ENCODE peak calls at places on chromosomes 4 and X, in four cellular contexts. V is endodermal cell; U is cardiac fibroblast; F is CD4-positive, alpha-beta T cell. T is an unnamed sample.

GRCh38 chrX:9318761-9319160 is 146.1 kb upstream of the TBL1X start:
- DNase-seq in V (no peak), U (no peak), F (no peak), T (no peak)

GRCh38 chrX:48695524-48695875 is 1.0 kb upstream of the SUV39H1 start:
- DNase-seq in V (no peak), U (no peak), F (no peak), T (no peak)

GRCh38 chrX:64202808-64203320 is 2.6 kb downstream of the AMER1 start:
- DNase-seq in V (no peak), U (no peak), F (no peak), T (no peak)

GRCh38 chr4:155789391-155789790 is 30.6 kb downstream of the GUCY1B1 start:
- DNase-seq in V (no peak), U (no peak), F (no peak), T (no peak)

GRCh38 chr4:100075056-100075455 is 115.2 kb downstream of the DDIT4L start:
- DNase-seq in V (no peak), U (no peak), F (no peak), T (no peak)

GRCh38 chrX:2928583-2929434 is at the start of gene ARSD:
- DNase-seq in V (peak; percentile 98), U (peak; percentile 95), F (peak; percentile 34), T (peak; percentile 37)

GRCh38 chr4:161010227-161010626 is 1153.6 kb downstream of the FSTL5 start:
- DNase-seq in V (no peak), U (no peak), F (no peak), T (no peak)

GRCh38 chrX:103254171-103254824 is 657 bp downstream of the TCEAL8 start:
- DNase-seq in V (peak; percentile 98), U (peak; percentile 44), F (peak; percentile 37), T (no peak)

GRCh38 chr4:39548425-39549067 is 21.3 kb upstream of the UGDH start:
- DNase-seq in V (no peak), U (peak; percentile 60), F (no peak), T (no peak)

GRCh38 chr4:152652102-152652501 is 27.7 kb downstream of the TMEM154 start:
- DNase-seq in V (no peak), U (no peak), F (no peak), T (no peak)

GRCh38 chr4:168856312-168856711 is 153.7 kb downstream of the CBR4 start:
- DNase-seq in V (no peak), U (peak; percentile 79), F (no peak), T (no peak)

GRCh38 chrX:45557390-45557789 is 356.7 kb upstream of the DIPK2B start:
- DNase-seq in V (no peak), U (peak; percentile 17), F (no peak), T (no peak)

GRCh38 chrX:662126-662525 is 31.5 kb downstream of the SHOX start:
- DNase-seq in V (no peak), U (no peak), F (no peak), T (no peak)

GRCh38 chr4:70559924-70560323 is 32.1 kb upstream of the AMBN start:
- DNase-seq in V (no peak), U (no peak), F (no peak), T (no peak)

GRCh38 chrX:40663880-40664630 is 16.7 kb upstream of the CXorf38 start:
- DNase-seq in V (peak; percentile 90), U (peak; percentile 53), F (no peak), T (no peak)
- TF ChIP-seq CTCF in V (peak; percentile 73), U (peak; percentile 43), F (no peak), T (no peak)

DNA sequence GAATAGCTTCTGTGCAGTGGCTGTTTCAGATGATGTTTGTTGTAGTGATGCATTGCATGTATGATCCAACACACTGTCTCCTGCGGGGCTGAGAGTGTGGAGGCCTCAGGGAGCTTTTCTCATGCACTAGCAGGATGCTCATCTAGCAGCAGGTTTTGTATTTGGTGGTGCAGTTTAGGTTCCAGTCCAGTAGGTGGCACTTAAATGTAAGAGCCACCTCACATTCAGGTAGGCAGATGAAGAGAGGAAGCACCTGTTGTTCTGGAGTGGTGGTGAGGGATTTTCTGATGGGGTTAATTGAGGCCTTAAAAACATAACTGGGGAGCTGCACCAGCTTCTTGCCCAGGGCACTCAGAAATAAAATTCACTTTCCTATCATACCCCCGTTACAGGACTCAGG is 300.9 kb downstream of the SPIN4 start:
- DNase-seq in V (no peak), U (no peak), F (no peak), T (no peak)
- TF ChIP-seq CTCF in V (peak; percentile 29), U (no peak), F (no peak), T (no peak)

DNA sequence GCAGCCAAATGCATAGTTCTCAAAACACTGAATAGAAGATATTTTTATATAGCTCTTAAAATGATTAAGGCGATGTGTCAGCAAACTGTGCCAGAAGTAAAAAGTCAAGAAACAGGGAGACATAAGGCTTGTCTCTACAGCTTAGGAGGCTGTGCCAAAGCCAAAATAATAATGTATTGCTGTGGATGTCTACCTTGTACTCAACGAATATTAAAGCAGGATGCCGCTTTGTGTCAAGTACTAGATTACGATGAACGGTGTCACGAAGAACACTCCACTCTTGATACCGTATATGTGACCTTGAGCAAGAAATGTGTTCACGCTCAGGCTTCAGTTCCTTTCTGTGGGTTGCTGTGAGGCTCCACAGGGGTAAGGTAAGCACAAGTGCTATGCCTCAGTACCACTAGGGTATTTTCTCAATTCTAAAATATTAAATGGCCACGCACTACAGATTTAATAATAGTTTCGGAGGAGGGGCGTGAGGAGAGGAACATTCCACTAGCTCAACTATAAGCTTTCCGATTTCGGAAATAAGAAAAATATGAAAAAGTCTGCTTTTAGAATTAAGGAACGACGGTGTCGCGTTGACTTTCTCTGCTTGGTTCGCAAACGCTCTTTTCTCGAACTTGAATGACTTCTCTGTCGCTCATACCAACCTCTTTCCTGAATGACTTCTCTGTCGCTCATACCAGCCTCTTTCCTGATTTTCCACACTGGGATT is 679 bp upstream of the SCOC start:
- DNase-seq in V (peak; percentile 49), U (peak; percentile 13), F (no peak), T (no peak)
- TF ChIP-seq CTCF in V (peak; percentile 55), U (peak; percentile 29), F (peak; percentile 26), T (no peak)

GRCh38 chr4:25180524-25181131 is 20.4 kb upstream of the SEPSECS start:
- DNase-seq in V (no peak), U (peak; percentile 62), F (no peak), T (no peak)
- TF ChIP-seq CTCF in V (peak; percentile 93), U (peak; percentile 81), F (peak; percentile 71), T (no peak)

GRCh38 chr4:16914208-16914607 is 15.8 kb upstream of the LDB2 start:
- DNase-seq in V (peak; percentile 78), U (peak; percentile 72), F (no peak), T (no peak)
- TF ChIP-seq CTCF in V (peak; percentile 70), U (peak; percentile 29), F (no peak), T (no peak)

GRCh38 chr4:186144180-186144579 is 39.7 kb downstream of the FAM149A start:
- DNase-seq in V (no peak), U (peak; percentile 63), F (no peak), T (no peak)
- TF ChIP-seq CTCF in V (peak; percentile 59), U (peak; percentile 22), F (no peak), T (no peak)